ENCODE peak calls at places on chromosomes 3 and 15, in ten cellular contexts. Y is fibroblast of pulmonary artery, K is kidney, G is body of pancreas, B is nephron progenitor cell, X is astrocyte of the spinal cord, H is endothelial cell, Q is progenitor cell of endocrine pancreas, Z is tibial nerve, S is heart left ventricle. N is an unnamed sample.

GRCh38 chr3:188900421-188900941 is 271.3 kb upstream of the TPRG1 start:
- DNase-seq in H (no peak), Y (peak; percentile 93), X (peak; percentile 94), K (no peak), G (no peak), B (no peak), Q (no peak), S (no peak), Z (no peak), N (peak; percentile 87)

GRCh38 chr15:58434334-58434888 is 2.6 kb downstream of the LIPC start:
- DNase-seq in Y (no peak), H (no peak), S (no peak), X (no peak), K (no peak), Z (no peak), B (no peak), G (no peak), Q (no peak), N (no peak)

GRCh38 chr3:141243295-141243707 is 11.7 kb downstream of the PXYLP1 start:
- DNase-seq in H (no peak), B (peak; percentile 21), G (no peak), X (no peak), Y (peak; percentile 66), S (no peak), Q (no peak), K (no peak), Z (no peak), N (peak; percentile 17)

GRCh38 chr15:65792988-65793812 is 1.1 kb upstream of the DENND4A start:
- DNase-seq in Y (no peak), H (no peak), S (no peak), X (no peak), Q (no peak), K (no peak), Z (no peak), B (no peak), G (no peak), N (no peak)

GRCh38 chr3:16907245-16907644 is 22.5 kb downstream of the PLCL2 start:
- DNase-seq in K (no peak), B (no peak), Z (no peak), S (no peak), X (no peak), H (no peak), G (no peak), Y (no peak), Q (no peak), N (no peak)

GRCh38 chr3:49151610-49152009 is 14.5 kb downstream of the CCDC71 start:
- DNase-seq in Z (no peak), H (no peak), B (no peak), K (no peak), Y (no peak), X (no peak), Q (no peak), G (no peak), S (no peak), N (no peak)

GRCh38 chr3:117019082-117019713 is 309.6 kb downstream of the TUSC7 start:
- DNase-seq in S (peak; percentile 35), H (peak; percentile 65), G (peak; percentile 74), Y (peak; percentile 75), X (peak; percentile 62), Z (peak; percentile 40), Q (peak; percentile 48), B (peak; percentile 66), K (no peak), N (peak; percentile 60)

GRCh38 chr15:43939070-43939469 is 112.3 kb downstream of the WDR76 start:
- DNase-seq in Q (no peak), B (no peak), Y (peak; percentile 53), H (peak; percentile 26), X (peak; percentile 22), Z (no peak), K (no peak), G (no peak), S (no peak), N (peak; percentile 47)

GRCh38 chr3:120101624-120102023 is 7.4 kb upstream of the GSK3B start:
- DNase-seq in H (no peak), S (no peak), G (no peak), Y (no peak), X (no peak), Q (no peak), K (no peak), Z (no peak), B (no peak), N (no peak)

GRCh38 chr15:81133782-81134461 is at the start of gene CFAP161:
- DNase-seq in Y (peak; percentile 73), X (peak; percentile 49), B (peak; percentile 96), H (peak; percentile 85), Q (peak; percentile 79), S (peak; percentile 75), Z (peak; percentile 43), K (peak; percentile 86), G (peak; percentile 78), N (no peak)

GRCh38 chr3:129421988-129422745 is 6.3 kb downstream of the EFCAB12 start:
- DNase-seq in H (no peak), X (no peak), Z (no peak), Q (no peak), B (no peak), K (no peak), Y (no peak), G (no peak), S (no peak), N (no peak)

GRCh38 chr3:134337071-134337482 is 37.2 kb downstream of the AMOTL2 start:
- DNase-seq in S (no peak), B (no peak), Q (no peak), Y (no peak), G (no peak), X (no peak), K (no peak), Z (no peak), H (no peak), N (no peak)

GRCh38 chr3:44802006-44802405 is 40.4 kb downstream of the KIF15 start:
- DNase-seq in H (no peak), B (no peak), K (no peak), G (no peak), Y (no peak), Z (no peak), Q (no peak), X (no peak), S (no peak), N (no peak)

GRCh38 chr15:83287541-83288027 is 3.1 kb upstream of the BNC1 start:
- DNase-seq in B (no peak), S (no peak), Z (no peak), X (peak; percentile 95), G (no peak), Y (peak; percentile 95), Q (no peak), K (no peak), H (no peak), N (peak; percentile 90)

GRCh38 chr3:62823461-62824050 is 51.7 kb downstream of the CADPS start:
- DNase-seq in K (no peak), Z (no peak), Q (no peak), B (no peak), S (no peak), Y (no peak), G (no peak), H (no peak), X (no peak), N (no peak)

GRCh38 chr15:55514414-55514850 is 6.4 kb upstream of the DNAAF4 start:
- DNase-seq in B (no peak), S (no peak), K (no peak), X (no peak), Q (no peak), Y (no peak), H (no peak), Z (no peak), G (no peak), N (no peak)

GRCh38 chr15:55522741-55523450 is 14.9 kb upstream of the DNAAF4 start:
- DNase-seq in B (no peak), S (no peak), H (no peak), Q (no peak), Y (no peak), K (no peak), X (no peak), Z (no peak), G (no peak), N (no peak)

GRCh38 chr15:55518009-55518408 is 10.0 kb upstream of the DNAAF4 start:
- DNase-seq in S (no peak), K (no peak), Z (no peak), Q (no peak), Y (no peak), H (no peak), G (no peak), X (no peak), B (no peak), N (no peak)

GRCh38 chr15:55515991-55516776 is 8.2 kb upstream of the DNAAF4 start:
- DNase-seq in G (no peak), Y (no peak), Z (no peak), B (no peak), X (no peak), K (no peak), H (no peak), S (no peak), Q (no peak), N (no peak)

GRCh38 chr15:55518641-55519040 is 10.6 kb upstream of the DNAAF4 start:
- DNase-seq in Z (no peak), X (no peak), Q (no peak), B (no peak), H (no peak), G (no peak), K (no peak), Y (no peak), S (no peak), N (no peak)
- TF ChIP-seq CTCF in Z (no peak), X (peak; percentile 34), Q (peak; percentile 45), B (peak; percentile 47), H (peak; percentile 66), G (peak; percentile 8), K (no peak), Y (peak; percentile 33), S (no peak), N (no peak)

GRCh38 chr3:40847571-40847992 is 322.8 kb downstream of the ZNF621 start:
- DNase-seq in B (no peak), X (peak; percentile 88), G (peak; percentile 11), K (no peak), Z (no peak), Y (peak; percentile 44), S (peak; percentile 38), H (peak; percentile 58), Q (no peak), N (peak; percentile 22)
- TF ChIP-seq CTCF in B (no peak), X (peak; percentile 54), G (peak; percentile 16), K (no peak), Z (no peak), Y (peak; percentile 19), S (peak; percentile 29), H (no peak), Q (no peak), N (no peak)

DNA sequence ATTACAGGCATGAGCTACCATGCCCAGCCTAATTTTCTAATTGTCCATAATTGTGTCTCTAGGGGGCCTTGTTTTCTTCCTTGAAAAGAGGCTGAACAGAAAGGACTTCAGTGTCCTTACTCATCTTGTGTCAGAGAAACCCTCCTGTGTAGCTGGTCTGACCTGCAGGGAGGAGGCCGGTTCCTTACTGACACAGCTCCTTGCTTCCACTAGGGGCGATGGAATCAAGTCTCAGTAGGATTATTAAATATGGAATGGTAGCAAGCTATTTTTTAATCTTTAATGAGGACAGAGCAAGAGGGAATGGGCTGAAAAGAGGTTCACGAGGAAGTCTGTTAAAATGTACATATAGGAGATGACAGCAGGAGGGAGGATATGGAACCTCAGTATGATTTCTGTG is 8.6 kb downstream of the LPCAT4 start:
- DNase-seq in Y (no peak), G (no peak), Z (no peak), S (no peak), Q (no peak), K (no peak), X (no peak), B (no peak), H (no peak), N (no peak)
- TF ChIP-seq CTCF in Y (peak; percentile 33), G (peak; percentile 10), Z (no peak), S (no peak), Q (peak; percentile 23), K (no peak), X (peak; percentile 30), B (no peak), H (no peak), N (peak; percentile 17)

GRCh38 chr3:163951397-163951987 is 1126.8 kb downstream of the SI start:
- DNase-seq in H (no peak), B (no peak), K (no peak), G (no peak), Q (no peak), Y (no peak), Z (no peak), S (no peak), X (peak; percentile 2), N (peak; percentile 26)
- TF ChIP-seq CTCF in H (peak; percentile 61), B (peak; percentile 33), K (peak; percentile 23), G (peak; percentile 16), Q (peak; percentile 54), Y (no peak), Z (no peak), S (peak; percentile 19), X (peak; percentile 36), N (peak; percentile 44)